ENCODE peak calls at places on chromosomes 7 and 10, in five cellular contexts. N is A549, B is epithelial cell of esophagus, Z is Caco-2, A is kidney epithelial cell. O is an unnamed sample.

GRCh38 chr7:70673833-70674232 is 458.1 kb upstream of the GALNT17 start:
- DNase-seq in N (no peak), A (no peak), B (no peak), Z (no peak), O (no peak)

GRCh38 chr10:31000867-31001266 is 30.8 kb downstream of the ZNF438 start:
- DNase-seq in Z (no peak), A (no peak), B (peak; percentile 25), N (no peak), O (no peak)

GRCh38 chr10:17616403-17617030 is 657 bp downstream of the HACD1 start:
- DNase-seq in B (peak; percentile 59), N (peak; percentile 76), Z (peak; percentile 89), A (peak; percentile 9), O (peak; percentile 65)

GRCh38 chr10:104323721-104324686 is 14.3 kb downstream of the ITPRIP start:
- DNase-seq in A (no peak), B (no peak), N (no peak), Z (no peak), O (no peak)

GRCh38 chr7:75987026-75987804 is 7.2 kb downstream of the TMEM120A start:
- DNase-seq in Z (no peak), A (no peak), N (no peak), B (no peak), O (no peak)

GRCh38 chr7:22364023-22364422 is 7.1 kb upstream of the RAPGEF5 start:
- DNase-seq in N (no peak), Z (no peak), B (no peak), A (no peak), O (no peak)

GRCh38 chr7:19754521-19755116 is 18.8 kb downstream of the TMEM196 start:
- DNase-seq in B (peak; percentile 52), Z (peak; percentile 52), A (no peak), N (peak; percentile 49), O (peak; percentile 46)

GRCh38 chr10:96626795-96627194 is 40.0 kb upstream of the TM9SF3 start:
- DNase-seq in Z (peak; percentile 47), B (no peak), N (peak; percentile 21), A (no peak), O (no peak)

GRCh38 chr10:17335065-17335464 is 107.0 kb downstream of the VIM start:
- DNase-seq in B (peak; percentile 73), Z (no peak), N (no peak), A (no peak), O (no peak)

GRCh38 chr7:20359397-20359963 is 28.8 kb downstream of the ITGB8 start:
- DNase-seq in B (peak; percentile 24), Z (no peak), A (no peak), N (no peak), O (no peak)

GRCh38 chr10:100174699-100175677 is 10.8 kb downstream of the ERLIN1 start:
- DNase-seq in Z (no peak), B (no peak), N (no peak), A (no peak), O (no peak)

GRCh38 chr7:64869121-64869725 is 33.9 kb upstream of the ZNF273 start:
- DNase-seq in Z (no peak), B (no peak), N (no peak), A (no peak), O (no peak)

GRCh38 chr7:4074994-4075393 is 607.1 kb upstream of the FOXK1 start:
- DNase-seq in N (no peak), A (no peak), B (no peak), Z (no peak), O (peak; percentile 65)

GRCh38 chr10:129079705-129080104 is 387.3 kb upstream of the MGMT start:
- DNase-seq in A (no peak), N (no peak), Z (no peak), B (no peak), O (no peak)

GRCh38 chr7:35905555-35905954 is 104.7 kb downstream of the SEPTIN7 start:
- DNase-seq in Z (no peak), A (peak; percentile 10), N (no peak), B (peak; percentile 72), O (no peak)

GRCh38 chr7:144784943-144785342 is 50.9 kb downstream of the TPK1 start:
- DNase-seq in A (no peak), N (no peak), B (peak; percentile 53), Z (no peak), O (no peak)

GRCh38 chr10:90862908-90863514 is 5.2 kb upstream of the HTR7 start:
- DNase-seq in B (peak; percentile 66), N (peak; percentile 37), Z (peak; percentile 33), A (no peak), O (peak; percentile 9)

GRCh38 chr10:103612462-103613365 is 119.2 kb downstream of the NEURL1 start:
- DNase-seq in A (peak; percentile 18), Z (no peak), B (peak; percentile 24), N (no peak), O (no peak)

GRCh38 chr10:11697718-11698527 is 44.3 kb upstream of the ECHDC3 start:
- DNase-seq in B (peak; percentile 14), Z (no peak), N (no peak), A (no peak), O (no peak)

GRCh38 chr7:155002411-155003214 is at the start of gene PAXIP1:
- DNase-seq in B (peak; percentile 45), N (peak; percentile 57), Z (peak; percentile 83), A (no peak), O (peak; percentile 73)

GRCh38 chr7:92158660-92159575 is 20.0 kb downstream of the LRRD1 start:
- DNase-seq in B (peak; percentile 18), N (no peak), Z (no peak), A (no peak), O (no peak)

GRCh38 chr10:83371696-83372490 is 767.4 kb upstream of the GHITM start:
- DNase-seq in B (no peak), A (no peak), N (no peak), Z (no peak), O (no peak)

GRCh38 chr10:21732067-21732772 is 198.2 kb downstream of the MLLT10 start:
- DNase-seq in N (peak; percentile 87), B (peak; percentile 58), Z (peak; percentile 72), A (no peak), O (peak; percentile 30)

GRCh38 chr7:158543401-158543680 is 44.3 kb downstream of the PTPRN2 start:
- DNase-seq in A (no peak), Z (no peak), N (no peak), B (no peak), O (no peak)

GRCh38 chr10:88974446-88975376 is 15.9 kb upstream of the FAS start:
- DNase-seq in N (peak; percentile 13), Z (no peak), A (no peak), B (no peak), O (no peak)

GRCh38 chr10:5557799-5558771 is 33.3 kb downstream of the CALML3 start:
- DNase-seq in Z (no peak), A (no peak), N (no peak), B (no peak), O (no peak)

GRCh38 chr7:2644514-2645273 is 12.9 kb downstream of the TTYH3 start:
- DNase-seq in Z (no peak), N (no peak), B (no peak), A (no peak), O (no peak)

GRCh38 chr7:47465191-47465590 is 116.7 kb downstream of the TNS3 start:
- DNase-seq in B (no peak), N (no peak), Z (no peak), A (no peak), O (no peak)

GRCh38 chr10:10533417-10533816 is 484.3 kb upstream of the CELF2 start:
- DNase-seq in N (no peak), B (peak; percentile 68), Z (no peak), A (no peak), O (no peak)

GRCh38 chr7:28473567-28474266 is 61.4 kb downstream of the CREB5 start:
- DNase-seq in B (no peak), A (no peak), N (no peak), Z (no peak), O (no peak)

GRCh38 chr10:69692891-69693290 is 62.8 kb downstream of the FAM241B start:
- DNase-seq in B (no peak), Z (no peak), A (no peak), N (no peak), O (no peak)

GRCh38 chr7:30173058-30173897 is 38.5 kb downstream of the MTURN start:
- DNase-seq in Z (peak; percentile 43), N (peak; percentile 48), A (peak; percentile 51), B (peak; percentile 100), O (peak; percentile 18)
- TF ChIP-seq CTCF in Z (no peak), N (no peak), A (peak; percentile 24), B (peak; percentile 68), O (no peak)

GRCh38 chr7:40726559-40726958 is 591.8 kb downstream of the SUGCT start:
- DNase-seq in B (peak; percentile 35), N (no peak), A (no peak), Z (no peak), O (no peak)
- TF ChIP-seq CTCF in B (peak; percentile 45), N (no peak), A (no peak), Z (no peak), O (no peak)

GRCh38 chr10:43297534-43297933 is 30.7 kb upstream of the RASGEF1A start:
- DNase-seq in A (no peak), Z (no peak), B (no peak), N (no peak), O (no peak)

GRCh38 chr10:43294892-43295291 is 28.0 kb upstream of the RASGEF1A start:
- DNase-seq in N (no peak), Z (no peak), B (no peak), A (no peak), O (no peak)

GRCh38 chr10:43295436-43295835 is 28.6 kb upstream of the RASGEF1A start:
- DNase-seq in N (no peak), B (no peak), A (no peak), Z (no peak), O (no peak)

GRCh38 chr10:43294241-43294658 is 27.4 kb upstream of the RASGEF1A start:
- DNase-seq in N (no peak), A (no peak), Z (no peak), B (no peak), O (no peak)

GRCh38 chr10:43296320-43296719 is 29.5 kb upstream of the RASGEF1A start:
- DNase-seq in Z (no peak), B (no peak), A (no peak), N (no peak), O (no peak)
- TF ChIP-seq CTCF in Z (no peak), B (no peak), A (no peak), N (no peak), O (no peak)

GRCh38 chr7:151873402-151873965 is 3.4 kb downstream of the PRKAG2 start:
- DNase-seq in Z (no peak), B (no peak), A (no peak), N (no peak), O (no peak)

GRCh38 chr7:151869968-151870918 is 6.7 kb downstream of the PRKAG2 start:
- DNase-seq in B (no peak), N (peak; percentile 31), Z (no peak), A (no peak), O (no peak)

GRCh38 chr7:151872531-151873401 is 4.1 kb downstream of the PRKAG2 start:
- DNase-seq in N (no peak), Z (no peak), A (no peak), B (no peak), O (no peak)

GRCh38 chr7:151871189-151871735 is 5.7 kb downstream of the PRKAG2 start:
- DNase-seq in N (no peak), B (no peak), A (no peak), Z (no peak), O (no peak)

DNA sequence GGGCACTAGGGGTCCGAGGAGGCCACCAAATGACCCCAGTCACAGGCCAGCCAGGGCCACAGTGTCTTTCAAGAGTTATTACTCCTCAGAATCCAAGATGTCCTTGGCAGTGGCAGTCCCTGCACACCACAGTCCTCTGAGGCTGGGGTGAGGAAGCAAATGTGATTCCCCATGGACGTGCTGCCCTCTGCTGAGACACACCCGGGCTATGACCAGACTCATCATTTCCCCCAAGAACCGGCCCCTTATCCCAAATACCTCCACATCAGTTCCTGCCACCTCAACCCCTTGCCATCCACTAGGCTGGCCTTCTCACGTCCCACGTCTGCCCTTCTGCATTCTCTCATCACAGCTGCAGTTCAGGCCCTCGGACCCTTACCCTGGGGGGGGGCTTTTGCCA is 5.0 kb downstream of the PRKAG2 start:
- DNase-seq in A (no peak), Z (no peak), B (peak; percentile 31), N (peak; percentile 37), O (no peak)
- TF ChIP-seq CTCF in A (no peak), Z (no peak), B (no peak), N (peak; percentile 23), O (no peak)